ENCODE peak calls at places on chromosomes 13 and 19, in four cellular contexts. One of them, this sample, is unnamed.

GRCh38 chr19:46492841-46493235 is 2.8 kb downstream of the PNMA8B start:
- DNase-seq in CD8-positive, alpha-beta memory T cell: no peak
- DNase-seq in fibroblast of mammary gland: no peak
- DNase-seq in Kasumi-1: no peak
- DNase-seq in this sample: no peak

GRCh38 chr19:9139609-9140158 is 513 bp upstream of the ZNF317 start:
- DNase-seq in CD8-positive, alpha-beta memory T cell: no peak
- DNase-seq in Kasumi-1: no peak
- DNase-seq in fibroblast of mammary gland: peak
- DNase-seq in this sample: no peak

GRCh38 chr13:40168425-40169155 is 497.9 kb downstream of the FOXO1 start:
- DNase-seq in fibroblast of mammary gland: no peak
- DNase-seq in CD8-positive, alpha-beta memory T cell: no peak
- DNase-seq in Kasumi-1: no peak
- DNase-seq in this sample: no peak

GRCh38 chr19:58396691-58397532 is 1.5 kb downstream of the RNF225 start:
- DNase-seq in Kasumi-1: no peak
- DNase-seq in fibroblast of mammary gland: no peak
- DNase-seq in CD8-positive, alpha-beta memory T cell: no peak
- DNase-seq in this sample: no peak

GRCh38 chr19:40689339-40690049 is 957 bp downstream of the NUMBL start:
- DNase-seq in fibroblast of mammary gland: peak
- DNase-seq in Kasumi-1: no peak
- DNase-seq in CD8-positive, alpha-beta memory T cell: peak
- DNase-seq in this sample: peak

GRCh38 chr19:48478339-48479061 is 9.3 kb downstream of the CYTH2 start:
- DNase-seq in fibroblast of mammary gland: no peak
- DNase-seq in Kasumi-1: no peak
- DNase-seq in CD8-positive, alpha-beta memory T cell: no peak
- DNase-seq in this sample: no peak

GRCh38 chr13:94329754-94330551 is 149.5 kb downstream of the DCT start:
- DNase-seq in Kasumi-1: no peak
- DNase-seq in fibroblast of mammary gland: peak
- DNase-seq in CD8-positive, alpha-beta memory T cell: no peak
- DNase-seq in this sample: no peak

GRCh38 chr19:5585461-5586299 is 17.9 kb upstream of the TINCR start:
- DNase-seq in Kasumi-1: no peak
- DNase-seq in CD8-positive, alpha-beta memory T cell: peak
- DNase-seq in fibroblast of mammary gland: no peak
- DNase-seq in this sample: peak

GRCh38 chr13:110554227-110554836 is 7.2 kb downstream of the RAB20 start:
- DNase-seq in Kasumi-1: no peak
- DNase-seq in CD8-positive, alpha-beta memory T cell: no peak
- DNase-seq in fibroblast of mammary gland: no peak
- DNase-seq in this sample: no peak

GRCh38 chr19:19552811-19553210 is 14.7 kb downstream of the CILP2 start:
- DNase-seq in Kasumi-1: no peak
- DNase-seq in CD8-positive, alpha-beta memory T cell: no peak
- DNase-seq in fibroblast of mammary gland: no peak
- DNase-seq in this sample: no peak

GRCh38 chr19:49442354-49442753 is 1.0 kb upstream of the SLC17A7 start:
- DNase-seq in fibroblast of mammary gland: no peak
- DNase-seq in Kasumi-1: no peak
- DNase-seq in CD8-positive, alpha-beta memory T cell: no peak
- DNase-seq in this sample: no peak

GRCh38 chr13:34065915-34066314 is 248.0 kb downstream of the RFC3 start:
- DNase-seq in CD8-positive, alpha-beta memory T cell: no peak
- DNase-seq in fibroblast of mammary gland: no peak
- DNase-seq in Kasumi-1: no peak
- DNase-seq in this sample: no peak

GRCh38 chr19:38290631-38291147 is 13.4 kb upstream of the C19orf33 start:
- DNase-seq in fibroblast of mammary gland: peak
- DNase-seq in Kasumi-1: no peak
- DNase-seq in CD8-positive, alpha-beta memory T cell: no peak
- DNase-seq in this sample: no peak

GRCh38 chr19:38624822-38625221 is 5.8 kb downstream of the EIF3K start:
- DNase-seq in CD8-positive, alpha-beta memory T cell: no peak
- DNase-seq in Kasumi-1: no peak
- DNase-seq in fibroblast of mammary gland: no peak
- DNase-seq in this sample: no peak

GRCh38 chr19:16860118-16860517 is 28.7 kb upstream of the F2RL3 start:
- DNase-seq in Kasumi-1: no peak
- DNase-seq in CD8-positive, alpha-beta memory T cell: no peak
- DNase-seq in fibroblast of mammary gland: no peak
- DNase-seq in this sample: no peak

GRCh38 chr19:4566402-4567051 is 7.0 kb upstream of the SEMA6B start:
- DNase-seq in fibroblast of mammary gland: no peak
- DNase-seq in CD8-positive, alpha-beta memory T cell: no peak
- DNase-seq in Kasumi-1: no peak
- DNase-seq in this sample: no peak

GRCh38 chr19:18991050-18991449 is 42.3 kb downstream of the SUGP2 start:
- DNase-seq in CD8-positive, alpha-beta memory T cell: no peak
- DNase-seq in fibroblast of mammary gland: no peak
- DNase-seq in Kasumi-1: no peak
- DNase-seq in this sample: no peak

GRCh38 chr13:45167611-45168554 is 33.0 kb downstream of the KCTD4 start:
- DNase-seq in Kasumi-1: no peak
- DNase-seq in CD8-positive, alpha-beta memory T cell: no peak
- DNase-seq in fibroblast of mammary gland: peak
- DNase-seq in this sample: no peak